ENCODE peak calls at places on chromosomes 16 and 17, in five cellular contexts. G is epithelial cell of prostate, H is Kasumi-1, B is NCI-H1105 treated with DMSO at 0.1 percent for 48 hours, F is ascending aorta. K is an unnamed sample.

GRCh38 chr17:58250344-58251011 is 12.1 kb downstream of the LPO start:
- DNase-seq in G (no peak), H (no peak), B (no peak), F (no peak), K (no peak)

GRCh38 chr16:31131841-31132271 is 3.7 kb downstream of the PRSS8 start:
- DNase-seq in G (no peak), H (no peak), B (no peak), F (no peak), K (no peak)

GRCh38 chr17:80705988-80706387 is 161.3 kb downstream of the RPTOR start:
- DNase-seq in G (no peak), H (no peak), B (no peak), F (no peak), K (no peak)

GRCh38 chr17:59842901-59843652 is 49.7 kb downstream of the TUBD1 start:
- DNase-seq in G (peak; percentile 99), H (no peak), B (no peak), F (no peak), K (no peak)

GRCh38 chr16:68590201-68590994 is 51.3 kb downstream of the ZFP90 start:
- DNase-seq in G (peak; percentile 20), H (peak; percentile 46), B (peak; percentile 6), F (no peak), K (peak; percentile 0)

GRCh38 chr17:7684856-7685532 is 2.3 kb downstream of the TP53 start:
- DNase-seq in G (no peak), H (no peak), B (no peak), F (no peak), K (no peak)

GRCh38 chr16:24045641-24046040 is 209.9 kb downstream of the PRKCB start:
- DNase-seq in G (no peak), H (no peak), B (peak; percentile 4), F (no peak), K (no peak)

GRCh38 chr17:9185688-9186289 is 164.5 kb downstream of the NTN1 start:
- DNase-seq in G (no peak), H (no peak), B (peak; percentile 24), F (no peak), K (no peak)

GRCh38 chr17:17729620-17730249 is 48.5 kb downstream of the RAI1 start:
- DNase-seq in G (no peak), H (no peak), B (peak; percentile 40), F (no peak), K (no peak)

GRCh38 chr16:25011891-25012499 is 3.2 kb downstream of the ARHGAP17 start:
- DNase-seq in G (no peak), H (no peak), B (no peak), F (no peak), K (no peak)

GRCh38 chr16:66933776-66934137 is 445 bp downstream of the CIAO2B start:
- DNase-seq in G (no peak), H (no peak), B (no peak), F (no peak), K (no peak)

GRCh38 chr16:50858376-50858775 is 116.5 kb downstream of the CYLD start:
- DNase-seq in G (no peak), H (no peak), B (no peak), F (no peak), K (no peak)

GRCh38 chr17:72471296-72471695 is 350.5 kb downstream of the SOX9 start:
- DNase-seq in G (no peak), H (no peak), B (no peak), F (no peak), K (no peak)

GRCh38 chr17:18017958-18018357 is 21.0 kb downstream of the ATPAF2 start:
- DNase-seq in G (no peak), H (no peak), B (no peak), F (no peak), K (no peak)

GRCh38 chr17:80743181-80743771 is 198.6 kb downstream of the RPTOR start:
- DNase-seq in G (no peak), H (peak; percentile 90), B (no peak), F (no peak), K (no peak)

GRCh38 chr17:12180644-12181261 is 160.1 kb downstream of the MAP2K4 start:
- DNase-seq in G (no peak), H (peak; percentile 12), B (peak; percentile 48), F (no peak), K (no peak)

GRCh38 chr16:14013571-14014283 is 57.4 kb upstream of the MRTFB start:
- DNase-seq in G (no peak), H (no peak), B (peak; percentile 85), F (no peak), K (no peak)

GRCh38 chr17:65099941-65100315 is 37.2 kb upstream of the RGS9 start:
- DNase-seq in G (peak; percentile 68), H (peak; percentile 69), B (peak; percentile 42), F (no peak), K (no peak)

GRCh38 chr16:70158261-70158939 is 15.2 kb upstream of the CLEC18C start:
- DNase-seq in G (no peak), H (no peak), B (no peak), F (no peak), K (no peak)

GRCh38 chr17:40061532-40062038 is 1.2 kb upstream of the THRA start:
- DNase-seq in G (no peak), H (no peak), B (no peak), F (no peak), K (no peak)

GRCh38 chr17:46782250-46782953 is 36.1 kb downstream of the WNT3 start:
- DNase-seq in G (no peak), H (no peak), B (no peak), F (no peak), K (no peak)

GRCh38 chr17:69188064-69188463 is 40.6 kb downstream of the ABCA10 start:
- DNase-seq in G (no peak), H (no peak), B (no peak), F (no peak), K (no peak)

GRCh38 chr17:43861960-43862359 is 15.0 kb downstream of the CD300LG start:
- DNase-seq in G (no peak), H (no peak), B (no peak), F (no peak), K (no peak)

GRCh38 chr17:82933911-82934310 is 94.1 kb upstream of the ZNF750 start:
- DNase-seq in G (no peak), H (no peak), B (no peak), F (no peak), K (no peak)

GRCh38 chr16:58755989-58756649 is 22.0 kb upstream of the GOT2 start:
- DNase-seq in G (no peak), H (peak; percentile 94), B (no peak), F (no peak), K (peak; percentile 65)

K was measured in C1 segment of cervical spinal cord.